ENCODE peak calls at places on chromosome 17, in five cellular contexts. F is breast epithelium, K is A549, D is IMR-90, T is GM12878. S is an unnamed sample.

GRCh38 chr17:37743875-37744632 is 805 bp downstream of the HNF1B start:
- DNase-seq in F (no peak), K (peak), D (no peak), T (no peak), S (no peak)

GRCh38 chr17:45138911-45139532 is 3.5 kb downstream of the ACBD4 start:
- DNase-seq in F (no peak), K (no peak), D (no peak), T (no peak), S (peak)

GRCh38 chr17:66287911-66288310 is 14.5 kb upstream of the PRKCA start:
- DNase-seq in F (no peak), K (no peak), D (no peak), T (no peak), S (no peak)

GRCh38 chr17:71024172-71024571 is 854.8 kb downstream of the KCNJ2 start:
- DNase-seq in F (no peak), K (no peak), D (peak), T (no peak), S (no peak)

GRCh38 chr17:52027620-52028019 is 130.9 kb downstream of the CA10 start:
- DNase-seq in F (no peak), K (no peak), D (no peak), T (no peak), S (no peak)

GRCh38 chr17:46020023-46020735 is 21.1 kb downstream of the STH start:
- DNase-seq in F (no peak), K (no peak), D (no peak), T (peak), S (peak)

GRCh38 chr17:28744104-28744801 is 442 bp downstream of the TRAF4 start:
- DNase-seq in F (peak), K (peak), D (peak), T (no peak), S (peak)

GRCh38 chr17:66495035-66495434 is 192.6 kb downstream of the PRKCA start:
- DNase-seq in F (no peak), K (no peak), D (no peak), T (no peak), S (no peak)

GRCh38 chr17:50843150-50843905 is 7.9 kb downstream of the WFIKKN2 start:
- DNase-seq in F (no peak), K (no peak), D (no peak), T (no peak), S (no peak)

GRCh38 chr17:69325518-69326301 is 1.2 kb downstream of the ABCA5 start:
- DNase-seq in F (no peak), K (no peak), D (no peak), T (no peak), S (no peak)

GRCh38 chr17:59762022-59762825 is 54.8 kb downstream of the VMP1 start:
- DNase-seq in F (no peak), K (no peak), D (peak), T (no peak), S (no peak)

GRCh38 chr17:27559996-27560481 is 70.9 kb upstream of the LGALS9 start:
- DNase-seq in F (no peak), K (no peak), D (peak), T (no peak), S (peak)
- H3K4me3 ChIP-seq in F (peak), K (no peak), D (no peak), T (no peak), S (no peak)

GRCh38 chr17:78746263-78746948 is 35.7 kb downstream of the CYTH1 start:
- DNase-seq in F (no peak), K (no peak), D (no peak), T (no peak), S (peak)

GRCh38 chr17:78748048-78748729 is 33.9 kb downstream of the CYTH1 start:
- DNase-seq in F (no peak), K (no peak), D (no peak), T (no peak), S (no peak)

GRCh38 chr17:78747479-78747878 is 34.6 kb downstream of the CYTH1 start:
- DNase-seq in F (no peak), K (no peak), D (peak), T (no peak), S (no peak)

GRCh38 chr17:78745407-78746088 is 36.5 kb downstream of the CYTH1 start:
- DNase-seq in F (no peak), K (no peak), D (peak), T (no peak), S (no peak)

GRCh38 chr17:78746949-78747269 is 35.2 kb downstream of the CYTH1 start:
- DNase-seq in F (no peak), K (no peak), D (no peak), T (no peak), S (no peak)
- H3K27ac ChIP-seq in F (peak), K (no peak), D (no peak), T (peak), S (no peak)

GRCh38 chr17:42980766-42981397 is 517 bp downstream of the RUNDC1 start:
- DNase-seq in F (no peak), K (peak), D (peak), T (peak), S (peak)

GRCh38 chr17:42979511-42980273 is at the start of gene PTGES3L:
- DNase-seq in F (no peak), K (peak), D (peak), T (no peak), S (peak)

GRCh38 chr17:42982266-42982665 is 1.9 kb downstream of the RUNDC1 start:
- DNase-seq in F (no peak), K (no peak), D (no peak), T (no peak), S (no peak)

GRCh38 chr17:42984486-42984885 is 4.1 kb downstream of the RUNDC1 start:
- DNase-seq in F (no peak), K (no peak), D (no peak), T (no peak), S (no peak)

GRCh38 chr17:42980274-42980765 is at the start of gene RUNDC1:
- DNase-seq in F (peak), K (peak), D (peak), T (peak), S (peak)
- TF ChIP-seq POLR2A in F (peak), K (peak), D (peak), T (peak), S (peak)

DNA sequence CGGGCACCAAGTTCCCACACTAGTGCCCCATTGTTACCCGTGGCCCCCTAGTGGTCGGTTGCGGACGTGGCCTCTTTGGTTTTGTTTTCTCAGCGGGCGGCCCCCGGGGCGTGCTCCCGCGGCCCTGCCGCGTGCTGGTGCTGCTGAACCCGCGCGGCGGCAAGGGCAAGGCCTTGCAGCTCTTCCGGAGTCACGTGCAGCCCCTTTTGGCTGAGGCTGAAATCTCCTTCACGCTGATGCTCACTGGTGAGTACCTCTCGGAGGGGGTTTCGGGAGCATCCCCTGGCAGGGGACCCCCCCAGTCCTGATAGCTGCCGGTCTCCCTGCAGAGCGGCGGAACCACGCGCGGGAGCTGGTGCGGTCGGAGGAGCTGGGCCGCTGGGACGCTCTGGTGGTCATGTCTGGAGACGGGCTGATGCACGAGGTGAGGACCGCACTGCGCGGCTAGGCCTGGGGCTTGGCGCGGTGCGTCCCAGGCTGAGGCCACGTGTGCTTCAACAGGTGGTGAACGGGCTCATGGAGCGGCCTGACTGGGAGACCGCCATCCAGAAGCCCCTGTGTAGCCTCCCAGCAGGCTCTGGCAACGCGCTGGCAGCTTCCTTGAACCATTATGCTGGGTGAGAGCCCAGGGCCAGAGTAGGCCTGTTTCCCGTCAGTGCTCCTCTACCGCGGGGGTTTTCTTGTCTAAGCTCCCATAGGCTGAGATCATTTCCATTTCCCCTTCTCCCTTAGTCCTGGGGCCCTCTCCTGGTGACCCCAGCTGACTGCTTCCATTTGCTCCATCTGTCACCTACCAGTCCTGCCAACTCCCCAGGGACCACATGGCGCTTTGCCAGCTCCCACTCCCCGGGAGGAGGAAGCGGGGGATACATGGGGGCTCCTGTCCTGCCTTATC is 1.7 kb downstream of the SPHK1 start:
- DNase-seq in F (peak), K (peak), D (peak), T (no peak), S (peak)
- H3K4me3 ChIP-seq in F (peak), K (peak), D (peak), T (peak), S (peak)

DNA sequence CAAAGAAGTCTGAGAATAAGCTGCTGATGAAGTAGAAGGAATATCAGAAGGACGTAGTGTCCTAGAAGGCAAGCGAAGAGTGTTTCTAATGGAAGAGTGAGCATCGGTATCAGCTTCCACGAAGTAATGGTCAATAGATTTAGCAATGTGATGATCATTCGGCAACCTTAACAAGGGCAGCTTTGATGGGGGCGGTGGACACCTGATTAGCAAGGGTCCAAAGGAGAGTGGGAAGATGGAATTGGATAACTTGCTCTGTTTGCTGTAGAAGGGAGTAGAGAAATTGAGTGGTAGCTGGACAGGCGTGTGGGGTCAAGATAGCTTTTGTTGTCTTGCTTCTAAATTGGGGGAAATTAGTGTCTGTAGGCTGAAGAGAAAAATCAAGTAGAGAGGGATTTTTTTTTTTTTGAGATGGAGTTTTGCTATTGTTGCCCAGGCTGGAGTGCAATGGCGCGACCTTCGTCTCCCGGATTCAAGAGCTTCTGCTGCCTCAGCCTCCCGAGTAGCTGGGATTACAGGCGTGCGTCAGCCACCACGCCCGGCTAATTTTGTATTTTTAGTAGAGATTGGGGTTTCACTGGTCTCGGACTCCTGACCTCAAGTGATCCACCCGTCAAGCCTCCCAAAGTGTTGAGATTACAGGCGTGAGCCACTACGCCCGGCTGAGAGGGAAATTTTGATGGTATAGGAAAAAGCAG is 13.9 kb upstream of the HES7 start:
- DNase-seq in F (no peak), K (no peak), D (no peak), T (no peak), S (peak)
- H3K27ac ChIP-seq in F (peak), K (peak), D (no peak), T (peak), S (peak)

GRCh38 chr17:80950466-80951120 is 41.0 kb upstream of the CHMP6 start:
- DNase-seq in F (no peak), K (no peak), D (no peak), T (no peak), S (no peak)
- TF ChIP-seq POLR2A in F (no peak), K (no peak), D (no peak), T (no peak), S (no peak)

DNA sequence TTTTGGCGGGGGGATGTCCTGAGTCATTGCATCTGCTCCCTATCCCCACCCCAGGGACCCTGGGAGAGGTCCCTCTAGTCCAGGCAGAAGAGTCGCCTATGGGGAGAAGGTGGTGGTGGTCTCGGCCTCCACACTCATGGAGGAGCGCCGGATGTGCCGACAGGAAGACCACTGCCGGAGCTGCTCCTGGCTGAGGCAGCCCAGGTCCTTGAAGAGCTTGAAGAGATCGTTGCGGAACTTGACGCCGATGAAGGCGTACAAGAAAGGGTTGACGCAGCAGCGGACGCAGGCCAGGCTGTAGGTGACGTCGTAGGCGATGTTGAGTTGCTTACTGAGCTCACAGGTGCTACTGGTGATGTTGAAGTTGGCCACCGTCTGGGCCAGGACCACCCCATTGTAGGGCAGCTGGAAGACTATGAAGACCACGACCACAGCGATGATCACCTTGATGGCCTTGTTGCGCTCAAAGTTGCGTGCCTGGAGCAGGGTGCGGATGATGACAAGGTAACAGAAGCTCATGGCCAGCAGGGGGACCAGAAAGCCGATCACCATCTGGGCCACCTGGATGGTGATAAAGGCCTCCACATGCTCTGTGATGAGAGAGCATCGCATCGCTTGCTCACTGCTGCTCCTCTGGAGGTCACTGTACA is 10.5 kb downstream of the CCR7 start:
- DNase-seq in F (peak), K (no peak), D (no peak), T (no peak), S (peak)
- H3K4me3 ChIP-seq in F (no peak), K (no peak), D (no peak), T (no peak), S (no peak)

GRCh38 chr17:4194796-4195195 is 51.8 kb downstream of the CYB5D2 start:
- DNase-seq in F (no peak), K (no peak), D (no peak), T (no peak), S (no peak)

GRCh38 chr17:4198995-4199394 is 56.0 kb downstream of the CYB5D2 start:
- DNase-seq in F (no peak), K (no peak), D (no peak), T (no peak), S (no peak)

GRCh38 chr17:4201231-4201630 is 58.2 kb downstream of the CYB5D2 start:
- DNase-seq in F (no peak), K (no peak), D (peak), T (no peak), S (no peak)

GRCh38 chr17:4199818-4200402 is 56.9 kb downstream of the CYB5D2 start:
- DNase-seq in F (no peak), K (peak), D (peak), T (no peak), S (peak)

DNA sequence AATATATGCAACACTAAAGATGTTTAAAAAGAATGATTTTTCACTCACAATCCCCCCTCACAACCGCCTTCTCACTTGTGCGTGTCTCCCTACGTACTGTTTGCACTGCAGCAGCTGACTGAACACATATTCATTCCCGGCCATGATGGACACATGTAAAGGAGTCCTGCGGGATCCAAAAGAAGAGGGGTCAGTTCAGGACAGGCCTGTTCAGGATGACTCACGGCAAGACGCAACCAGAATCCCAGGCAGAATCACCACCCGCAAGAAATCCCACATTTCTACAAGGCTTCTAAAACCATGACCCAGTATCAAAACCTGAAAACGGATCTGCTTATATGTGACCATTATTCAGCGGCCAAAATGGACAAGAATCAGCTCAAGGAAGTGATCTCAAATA is 52.3 kb downstream of the CYB5D2 start:
- DNase-seq in F (no peak), K (no peak), D (peak), T (no peak), S (no peak)
- H3K27ac ChIP-seq in F (peak), K (no peak), D (no peak), T (no peak), S (no peak)

S was measured in Peyer's patch.